ENCODE peak calls at places on chromosomes 5 and 9, in four cellular contexts. One of them, this sample, is unnamed.
A peak's percentile ranks its signal among the peaks of the same experiment; 100 is the strongest.

GRCh38 chr5:125058185-125058826 is 311.9 kb upstream of the ZNF608 start:
- DNase-seq in K562: no peak
- DNase-seq in GM12891: no peak
- DNase-seq in H1: no peak
- DNase-seq in this sample: no peak

GRCh38 chr9:120477534-120478001 is 102.4 kb downstream of the CDK5RAP2 start:
- DNase-seq in GM12891: peak; percentile 29
- DNase-seq in K562: peak; percentile 50
- DNase-seq in H1: peak; percentile 85
- DNase-seq in this sample: peak; percentile 13

GRCh38 chr5:170427672-170428236 is 38.6 kb upstream of the KCNMB1 start:
- DNase-seq in GM12891: no peak
- DNase-seq in H1: no peak
- DNase-seq in K562: no peak
- DNase-seq in this sample: no peak

GRCh38 chr9:134564431-134565170 is 77.0 kb upstream of the COL5A1 start:
- DNase-seq in GM12891: no peak
- DNase-seq in K562: no peak
- DNase-seq in H1: peak; percentile 7
- DNase-seq in this sample: no peak

GRCh38 chr9:33791117-33791516 is 4.2 kb upstream of the PRSS3 start:
- DNase-seq in K562: peak; percentile 73
- DNase-seq in H1: no peak
- DNase-seq in GM12891: no peak
- DNase-seq in this sample: no peak

GRCh38 chr5:72477176-72477575 is 30.0 kb downstream of the ZNF366 start:
- DNase-seq in GM12891: no peak
- DNase-seq in H1: no peak
- DNase-seq in K562: no peak
- DNase-seq in this sample: no peak

GRCh38 chr9:127305450-127306226 is 41.1 kb downstream of the GARNL3 start:
- DNase-seq in GM12891: no peak
- DNase-seq in K562: peak; percentile 11
- DNase-seq in H1: no peak
- DNase-seq in this sample: no peak

GRCh38 chr9:122164286-122164685 is 4.6 kb downstream of the MORN5 start:
- DNase-seq in GM12891: no peak
- DNase-seq in H1: no peak
- DNase-seq in K562: no peak
- DNase-seq in this sample: no peak

GRCh38 chr9:116168231-116168630 is 14.6 kb downstream of the PAPPA start:
- DNase-seq in K562: no peak
- DNase-seq in H1: no peak
- DNase-seq in GM12891: no peak
- DNase-seq in this sample: no peak

GRCh38 chr5:153168226-153168625 is 322.2 kb upstream of the GRIA1 start:
- DNase-seq in GM12891: no peak
- DNase-seq in K562: no peak
- DNase-seq in H1: no peak
- DNase-seq in this sample: no peak

GRCh38 chr9:107176701-107177100 is 106.4 kb upstream of the RAD23B start:
- DNase-seq in GM12891: no peak
- DNase-seq in K562: no peak
- DNase-seq in H1: no peak
- DNase-seq in this sample: no peak

GRCh38 chr5:140549237-140550144 is 2.0 kb downstream of the EIF4EBP3 start:
- DNase-seq in K562: peak; percentile 82
- DNase-seq in GM12891: no peak
- DNase-seq in H1: peak; percentile 32
- DNase-seq in this sample: no peak

GRCh38 chr9:14361074-14361473 is 47.1 kb upstream of the NFIB start:
- DNase-seq in GM12891: no peak
- DNase-seq in H1: no peak
- DNase-seq in K562: no peak
- DNase-seq in this sample: no peak

GRCh38 chr9:77084094-77084493 is 64.6 kb downstream of the FOXB2 start:
- DNase-seq in H1: no peak
- DNase-seq in GM12891: no peak
- DNase-seq in K562: no peak
- DNase-seq in this sample: no peak

GRCh38 chr5:9505215-9505614 is 40.7 kb downstream of the SEMA5A start:
- DNase-seq in K562: no peak
- DNase-seq in H1: no peak
- DNase-seq in GM12891: no peak
- DNase-seq in this sample: no peak

GRCh38 chr9:34400275-34400674 is 23.6 kb upstream of the MYORG start:
- DNase-seq in K562: no peak
- DNase-seq in H1: peak; percentile 81
- DNase-seq in GM12891: no peak
- DNase-seq in this sample: no peak

GRCh38 chr5:155103164-155103563 is 89.6 kb downstream of the KIF4B start:
- DNase-seq in GM12891: no peak
- DNase-seq in H1: no peak
- DNase-seq in K562: no peak
- DNase-seq in this sample: no peak

GRCh38 chr9:95025213-95026170 is 292.0 kb downstream of the FANCC start:
- DNase-seq in GM12891: no peak
- DNase-seq in H1: no peak
- DNase-seq in K562: peak; percentile 40
- DNase-seq in this sample: no peak

GRCh38 chr9:14238518-14238917 is 75.4 kb downstream of the NFIB start:
- DNase-seq in H1: no peak
- DNase-seq in GM12891: no peak
- DNase-seq in K562: no peak
- DNase-seq in this sample: no peak

GRCh38 chr9:129783516-129784361 is 19.2 kb upstream of the TOR1B start:
- DNase-seq in H1: peak; percentile 92
- DNase-seq in K562: peak; percentile 89
- DNase-seq in GM12891: peak; percentile 83
- DNase-seq in this sample: peak; percentile 66

GRCh38 chr5:73437126-73438047 is 11.2 kb downstream of the FOXD1 start:
- DNase-seq in GM12891: no peak
- DNase-seq in H1: peak; percentile 85
- DNase-seq in K562: peak; percentile 63
- DNase-seq in this sample: no peak

GRCh38 chr9:4563105-4563504 is 72.8 kb downstream of the SLC1A1 start:
- DNase-seq in K562: no peak
- DNase-seq in GM12891: no peak
- DNase-seq in H1: no peak
- DNase-seq in this sample: no peak

GRCh38 chr9:16951503-16951902 is 81.0 kb upstream of the BNC2 start:
- DNase-seq in H1: no peak
- DNase-seq in K562: no peak
- DNase-seq in GM12891: no peak
- DNase-seq in this sample: no peak

GRCh38 chr5:155728146-155728856 is 598.7 kb upstream of the SGCD start:
- DNase-seq in K562: no peak
- DNase-seq in GM12891: no peak
- DNase-seq in H1: no peak
- DNase-seq in this sample: no peak

GRCh38 chr5:36272136-36272665 is 29.5 kb downstream of the RANBP3L start:
- DNase-seq in GM12891: no peak
- DNase-seq in K562: no peak
- DNase-seq in H1: no peak
- DNase-seq in this sample: no peak

GRCh38 chr9:34589656-34590375 is at the start of gene CNTFR:
- DNase-seq in K562: peak; percentile 32
- DNase-seq in GM12891: no peak
- DNase-seq in H1: no peak
- DNase-seq in this sample: no peak

GRCh38 chr9:20315672-20316071 is 306.6 kb downstream of the MLLT3 start:
- DNase-seq in GM12891: no peak
- DNase-seq in H1: no peak
- DNase-seq in K562: no peak
- DNase-seq in this sample: no peak

GRCh38 chr9:72633966-72634365 is 112.6 kb downstream of the TMC1 start:
- DNase-seq in K562: no peak
- DNase-seq in GM12891: no peak
- DNase-seq in H1: no peak
- DNase-seq in this sample: no peak

GRCh38 chr5:57386958-57387357 is 95.7 kb downstream of the ACTBL2 start:
- DNase-seq in GM12891: no peak
- DNase-seq in K562: no peak
- DNase-seq in H1: no peak
- DNase-seq in this sample: no peak

DNA sequence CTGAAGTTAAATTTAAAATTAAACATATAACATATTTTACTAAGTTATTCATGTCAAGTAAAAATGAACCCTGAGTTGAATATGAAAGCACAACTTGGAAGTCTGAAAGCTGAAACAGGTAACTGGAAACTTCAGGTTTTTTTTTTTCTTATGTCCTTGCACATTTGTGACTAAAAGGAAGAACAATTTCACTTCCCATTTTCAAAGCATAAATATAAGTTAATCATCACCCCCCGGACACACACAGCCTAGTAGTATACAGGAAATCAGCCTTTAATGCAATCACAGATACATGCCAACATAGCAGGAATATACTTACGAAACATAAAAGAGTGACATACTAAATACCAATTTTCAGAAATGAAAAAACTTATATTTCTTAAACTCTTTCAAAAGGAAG is 225.9 kb downstream of the RFX3 start:
- DNase-seq in H1: no peak
- DNase-seq in K562: no peak
- DNase-seq in GM12891: peak; percentile 2
- DNase-seq in this sample: peak; percentile 4
- TF ChIP-seq TAF1 in H1: no peak
- TF ChIP-seq TAF1 in K562: no peak
- TF ChIP-seq TAF1 in GM12891: no peak
- TF ChIP-seq TAF1 in this sample: no peak

DNA sequence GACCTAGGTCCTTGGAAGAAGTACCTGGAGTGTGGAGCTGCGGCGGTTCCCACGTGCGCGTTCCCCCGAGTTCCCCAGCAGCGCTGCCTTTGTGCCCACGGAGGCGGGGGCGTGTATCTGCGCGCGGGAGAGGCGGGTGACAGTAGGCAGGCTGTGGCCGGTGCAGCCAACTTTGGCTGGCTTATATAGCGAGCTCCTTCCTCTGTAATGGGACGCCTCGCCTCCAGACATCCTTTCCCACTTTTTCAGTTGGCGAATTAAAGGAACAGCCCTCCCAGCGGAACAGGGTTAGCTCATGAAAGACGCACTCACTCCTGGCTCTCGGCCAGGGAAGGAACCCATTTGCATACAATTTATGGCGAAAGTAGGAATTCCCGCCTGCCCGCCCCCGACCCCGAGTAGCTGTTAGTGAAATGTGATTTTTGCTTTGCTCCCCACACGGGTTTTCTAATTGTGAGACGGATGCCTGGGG is at the start of gene TNC:
- DNase-seq in GM12891: no peak
- DNase-seq in K562: no peak
- DNase-seq in H1: peak; percentile 52
- DNase-seq in this sample: no peak
- TF ChIP-seq POLR2A in GM12891: no peak
- TF ChIP-seq POLR2A in K562: no peak
- TF ChIP-seq POLR2A in H1: no peak
- TF ChIP-seq POLR2A in this sample: no peak

DNA sequence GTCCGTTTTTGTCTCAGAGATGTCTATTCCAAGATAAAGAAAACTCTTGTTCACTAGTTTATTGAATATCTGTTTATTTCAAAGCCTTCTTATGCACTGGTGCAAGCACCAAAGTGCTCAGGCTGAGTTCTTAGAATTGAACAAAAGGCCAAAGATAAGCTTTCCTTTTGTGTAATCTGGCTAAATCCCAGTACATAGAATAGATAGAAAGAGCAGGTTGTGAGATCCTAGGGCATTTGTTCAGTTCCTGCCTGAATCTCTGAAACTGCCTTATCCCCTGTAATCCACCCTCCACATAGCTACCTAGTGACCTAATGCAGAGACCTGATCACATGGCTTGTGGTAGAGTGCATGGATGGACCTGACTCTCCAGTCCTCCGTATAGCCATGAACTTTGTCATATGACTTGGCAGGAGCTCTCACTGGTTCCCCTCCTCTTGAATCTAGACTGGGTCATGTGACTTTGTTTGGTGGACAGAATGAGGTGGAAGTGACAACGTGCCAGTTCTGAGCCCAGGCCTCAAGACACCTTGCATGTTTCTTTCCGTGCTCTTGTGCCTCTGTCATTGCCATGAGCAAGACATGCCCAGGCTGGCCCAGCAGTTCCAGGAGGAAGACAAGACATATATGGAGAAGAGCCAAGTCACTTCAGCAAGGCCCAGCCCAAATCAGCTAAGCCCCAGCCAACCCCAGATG is 139.3 kb upstream of the SHB start:
- DNase-seq in H1: peak; percentile 11
- DNase-seq in GM12891: no peak
- DNase-seq in K562: no peak
- DNase-seq in this sample: no peak
- TF ChIP-seq TAF1 in H1: no peak
- TF ChIP-seq TAF1 in GM12891: no peak
- TF ChIP-seq TAF1 in K562: no peak
- TF ChIP-seq TAF1 in this sample: no peak

GRCh38 chr9:133274236-133275104 is 531 bp downstream of the ABO start:
- DNase-seq in K562: peak; percentile 37
- DNase-seq in GM12891: no peak
- DNase-seq in H1: no peak
- DNase-seq in this sample: no peak

GRCh38 chr9:133276923-133277322 is 1.9 kb upstream of the ABO start:
- DNase-seq in K562: no peak
- DNase-seq in GM12891: no peak
- DNase-seq in H1: no peak
- DNase-seq in this sample: no peak

GRCh38 chr9:133273819-133274218 is 1.2 kb downstream of the ABO start:
- DNase-seq in K562: no peak
- DNase-seq in GM12891: no peak
- DNase-seq in H1: no peak
- DNase-seq in this sample: no peak

GRCh38 chr9:133276001-133276884 is 1.2 kb upstream of the ABO start:
- DNase-seq in K562: no peak
- DNase-seq in GM12891: no peak
- DNase-seq in H1: no peak
- DNase-seq in this sample: no peak

DNA sequence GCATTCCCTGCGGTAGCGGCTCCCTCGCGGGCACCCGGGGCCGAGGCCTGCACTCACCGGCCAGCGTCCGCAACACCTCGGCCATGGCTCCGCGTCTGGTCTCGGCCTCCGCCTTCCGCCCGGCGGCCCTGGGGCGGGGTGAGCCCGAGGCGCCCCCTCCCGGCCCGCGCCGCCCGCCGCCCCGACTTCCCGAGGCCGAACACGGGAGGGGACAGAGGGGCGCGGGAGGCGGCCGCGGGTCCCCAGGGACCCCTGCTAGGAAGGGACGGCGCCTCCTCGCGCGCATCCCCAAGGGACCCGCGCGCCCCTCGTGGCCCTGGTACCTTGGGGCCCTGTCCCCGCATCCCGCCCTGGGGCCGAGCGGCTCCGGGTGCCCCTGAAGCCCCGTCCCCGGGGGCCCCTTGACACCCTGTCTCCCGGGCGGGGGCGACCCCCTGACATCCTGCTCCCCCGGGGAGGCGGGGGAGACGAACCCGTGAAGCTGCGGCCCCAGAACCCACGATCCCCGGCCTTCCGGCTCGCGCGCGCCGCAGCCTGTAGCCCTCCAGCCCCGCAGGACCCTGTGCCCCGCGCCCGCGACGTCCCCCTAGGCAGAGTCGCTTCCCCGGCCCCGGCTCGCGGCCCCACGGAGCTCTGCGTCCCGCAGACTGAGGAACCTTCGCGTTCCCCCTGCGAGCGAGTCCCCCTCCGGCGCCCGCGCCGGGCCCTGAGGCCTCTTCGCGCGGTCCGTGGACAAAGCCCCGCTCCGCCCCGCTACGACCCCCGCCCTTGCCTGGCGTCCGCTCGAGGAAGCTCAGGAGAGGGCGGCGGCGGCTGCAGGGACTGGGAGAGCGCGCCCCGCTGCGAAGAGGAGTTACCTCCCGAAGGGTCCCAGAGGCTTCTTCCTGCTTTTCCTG is at the start of gene ABO:
- DNase-seq in GM12891: no peak
- DNase-seq in K562: peak; percentile 74
- DNase-seq in H1: peak; percentile 62
- DNase-seq in this sample: no peak
- TF ChIP-seq POLR2A in GM12891: no peak
- TF ChIP-seq POLR2A in K562: peak; percentile 37
- TF ChIP-seq POLR2A in H1: no peak
- TF ChIP-seq POLR2A in this sample: no peak

This sample was measured in GM12892.